ENCODE peak calls at places on chromosomes 2 and 18, in nine cellular contexts. G, D, K, I, E, B, Y, H and P are unnamed samples.

GRCh38 chr2:102520009-102520408 is 47.0 kb downstream of the SLC9A4 start:
- DNase-seq in H (peak; percentile 22), G (no peak), Y (no peak), I (no peak), B (peak; percentile 27), K (peak; percentile 66), E (no peak), D (no peak), P (no peak)

GRCh38 chr18:66900837-66901236 is 296.9 kb upstream of the CDH19 start:
- DNase-seq in D (no peak), K (no peak), H (no peak), Y (no peak), G (no peak), B (no peak), I (no peak), E (no peak), P (no peak)

GRCh38 chr2:214960677-214961076 is 151.2 kb upstream of the BARD1 start:
- DNase-seq in D (no peak), E (no peak), I (no peak), K (no peak), H (no peak), G (no peak), Y (no peak), B (peak; percentile 0), P (no peak)

GRCh38 chr2:177265386-177265690 is 811 bp upstream of the NFE2L2 start:
- DNase-seq in I (no peak), Y (peak; percentile 71), D (no peak), G (no peak), H (no peak), B (no peak), K (no peak), E (no peak), P (no peak)

GRCh38 chr18:172361-172760 is 14.0 kb downstream of the USP14 start:
- DNase-seq in D (no peak), G (no peak), H (no peak), Y (no peak), E (no peak), B (no peak), K (no peak), I (no peak), P (no peak)

GRCh38 chr2:145350011-145350410 is 830.1 kb upstream of the ZEB2 start:
- DNase-seq in E (no peak), Y (no peak), G (no peak), I (no peak), D (peak; percentile 15), K (no peak), B (no peak), H (no peak), P (no peak)

GRCh38 chr18:60277855-60278480 is 94.6 kb downstream of the MC4R start:
- DNase-seq in I (no peak), Y (no peak), H (no peak), E (no peak), B (peak; percentile 3), D (peak; percentile 11), K (no peak), G (no peak), P (no peak)

GRCh38 chr2:41400057-41400665 is 647.7 kb upstream of the PKDCC start:
- DNase-seq in B (no peak), H (peak; percentile 36), G (no peak), I (no peak), Y (no peak), K (peak; percentile 74), D (no peak), E (no peak), P (no peak)

DNA sequence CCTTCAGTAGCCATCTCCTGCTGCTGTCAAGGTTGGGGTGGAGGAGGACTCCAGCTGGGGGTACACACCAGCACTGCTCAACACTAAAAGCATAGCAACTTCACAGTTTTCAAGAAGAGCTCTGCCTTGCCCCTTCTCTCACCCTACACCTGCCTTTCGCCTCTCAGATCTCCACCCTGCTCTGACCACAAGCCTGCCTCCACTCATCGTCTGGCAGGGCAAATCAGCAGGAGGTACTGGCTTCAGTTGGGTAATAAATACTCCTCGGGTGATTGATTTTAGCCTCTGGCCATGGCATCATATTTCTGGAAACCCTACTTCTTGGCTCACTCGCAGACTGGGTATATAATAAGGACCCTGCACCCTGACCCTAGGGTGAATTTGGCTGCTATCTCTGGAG is 3.1 kb upstream of the PRKAG3 start:
- DNase-seq in I (no peak), D (no peak), G (peak; percentile 21), H (no peak), Y (no peak), E (no peak), B (no peak), K (no peak), P (no peak)
- H3K27me3 ChIP-seq in I (no peaks in the 10 kb centered on the region), D (peaks cover 33% of the 10 kb centered on the region), G (no peaks in the 10 kb centered on the region), H (no peaks in the 10 kb centered on the region), Y (no peaks in the 10 kb centered on the region), E (no peaks in the 10 kb centered on the region), B (no peaks in the 10 kb centered on the region), K (no peaks in the 10 kb centered on the region), P (peaks cover 10% of the 10 kb centered on the region)

GRCh38 chr2:20051518-20052228 is at the start of gene LAPTM4A:
- DNase-seq in Y (peak; percentile 99), H (peak; percentile 98), I (peak; percentile 97), D (peak; percentile 100), E (peak; percentile 99), G (peak; percentile 99), B (peak; percentile 100), K (peak; percentile 99), P (peak; percentile 97)

GRCh38 chr2:20050104-20050711 is 1.2 kb downstream of the LAPTM4A start:
- DNase-seq in Y (no peak), H (peak; percentile 30), I (no peak), E (no peak), B (peak; percentile 84), G (no peak), K (no peak), D (peak; percentile 47), P (peak; percentile 35)

GRCh38 chr2:20049631-20050030 is 1.8 kb downstream of the LAPTM4A start:
- DNase-seq in D (no peak), I (no peak), G (no peak), K (no peak), E (no peak), H (no peak), Y (no peak), B (no peak), P (no peak)

GRCh38 chr2:20050712-20051517 is 513 bp downstream of the LAPTM4A start:
- DNase-seq in B (peak; percentile 65), K (peak; percentile 87), H (peak; percentile 54), E (peak; percentile 74), Y (peak; percentile 63), I (no peak), D (no peak), G (no peak), P (no peak)

DNA sequence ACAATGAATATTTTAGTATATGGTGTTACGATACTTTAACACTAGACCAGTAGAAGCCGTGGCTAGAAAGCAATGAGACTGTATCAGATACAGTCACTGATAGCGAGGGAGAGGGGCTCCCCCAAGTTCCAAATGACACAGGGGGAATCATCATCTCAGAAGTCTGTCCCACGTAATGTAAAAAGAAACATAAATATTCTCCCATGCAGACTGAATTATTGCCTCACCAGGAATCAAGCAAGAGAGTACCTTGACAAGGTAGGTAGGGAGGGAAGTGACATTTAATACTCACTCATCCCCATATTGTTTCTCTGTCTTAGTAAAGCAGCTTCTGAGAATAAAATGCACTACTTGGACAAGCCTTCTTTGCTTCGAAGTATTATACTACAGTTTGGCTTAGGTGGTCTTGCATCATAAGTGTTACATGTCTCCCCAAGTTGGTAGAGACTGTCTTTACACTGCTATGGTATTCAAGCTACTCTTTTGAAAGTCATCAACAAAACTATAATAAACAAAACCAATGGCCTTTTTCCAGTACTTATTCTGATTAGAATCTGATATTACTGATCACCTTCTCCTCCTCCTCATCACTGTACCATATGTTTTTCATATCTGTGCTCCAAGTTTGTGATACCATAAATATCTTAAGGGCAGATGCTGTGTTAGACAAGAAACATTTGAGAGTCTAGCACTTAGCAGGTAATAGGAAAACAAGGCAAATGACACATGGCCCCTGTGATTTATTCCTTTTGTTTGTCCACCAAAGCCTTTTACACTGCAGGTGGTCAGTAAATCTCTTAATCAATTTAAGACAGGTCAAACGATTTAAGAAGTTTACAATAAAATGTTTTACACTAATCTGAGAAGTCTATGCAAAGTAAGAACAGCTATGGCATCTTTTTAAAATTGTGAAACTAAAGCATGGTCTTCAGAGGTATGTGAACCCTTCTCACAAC is 2.7 kb downstream of the LAPTM4A start:
- DNase-seq in Y (no peak), B (no peak), I (no peak), G (no peak), K (no peak), E (no peak), H (no peak), D (no peak), P (no peak)
- H3K27ac ChIP-seq in Y (no peak overlapping the region), B (peak overlapping the region; percentile 93), I (peak overlapping the region; percentile 99), G (no peak overlapping the region), K (peak overlapping the region; percentile 81), E (peak overlapping the region; percentile 93), H (peak overlapping the region; percentile 98), D (no peak overlapping the region), P (no peak overlapping the region)

DNA sequence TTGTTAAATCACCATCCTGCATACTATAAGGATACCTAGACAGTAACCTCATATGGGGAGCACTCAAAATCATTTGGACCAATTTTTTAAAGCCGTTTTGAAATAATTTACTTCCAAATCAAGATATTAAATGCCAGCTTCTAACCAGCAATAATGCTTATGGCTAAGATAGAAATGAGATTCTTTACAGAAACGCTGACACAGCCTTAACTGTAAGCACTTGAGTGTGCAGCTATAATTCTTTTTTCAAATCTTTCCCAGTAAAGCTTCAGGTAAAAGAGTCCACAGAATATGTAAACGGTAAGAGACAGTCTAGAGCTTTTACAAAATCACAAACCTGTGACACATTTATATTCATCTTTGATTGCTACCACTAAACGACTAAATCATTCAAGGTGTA is 4.5 kb downstream of the NXPH2 start:
- DNase-seq in H (no peak), K (no peak), E (no peak), I (no peak), D (no peak), G (no peak), B (no peak), Y (no peak), P (no peak)
- H3K27me3 ChIP-seq in H (peaks cover 15% of the 10 kb centered on the region), K (peaks cover 24% of the 10 kb centered on the region), E (no peaks in the 10 kb centered on the region), I (peaks cover 13% of the 10 kb centered on the region), D (peaks cover 14% of the 10 kb centered on the region), G (no peaks in the 10 kb centered on the region), B (no peaks in the 10 kb centered on the region), Y (peaks cover 41% of the 10 kb centered on the region), P (no peaks in the 10 kb centered on the region)

GRCh38 chr2:391658-392170 is 103.8 kb upstream of the ALKAL2 start:
- DNase-seq in E (no peak), Y (no peak), B (no peak), I (no peak), H (no peak), G (no peak), K (peak; percentile 46), D (no peak), P (no peak)

GRCh38 chr2:390959-391358 is 103.1 kb upstream of the ALKAL2 start:
- DNase-seq in G (no peak), H (no peak), Y (no peak), I (no peak), D (no peak), E (no peak), K (peak; percentile 42), B (no peak), P (no peak)

GRCh38 chr2:385061-385460 is 97.2 kb upstream of the ALKAL2 start:
- DNase-seq in Y (no peak), E (no peak), H (no peak), I (no peak), D (no peak), K (peak; percentile 37), B (no peak), G (no peak), P (no peak)

GRCh38 chr2:386406-387103 is 98.7 kb upstream of the ALKAL2 start:
- DNase-seq in E (no peak), K (peak; percentile 37), Y (no peak), G (no peak), B (no peak), I (no peak), D (no peak), H (no peak), P (no peak)

GRCh38 chr2:387980-388421 is 100.1 kb upstream of the ALKAL2 start:
- DNase-seq in K (peak; percentile 54), E (no peak), D (no peak), I (no peak), G (no peak), Y (no peak), B (no peak), H (no peak), P (no peak)
- H3K27ac ChIP-seq in K (no peak overlapping the region), E (no peak overlapping the region), D (no peak overlapping the region), I (no peak overlapping the region), G (no peak overlapping the region), Y (no peak overlapping the region), B (no peak overlapping the region), H (no peak overlapping the region), P (no peak overlapping the region)